ENCODE peak calls at places on chromosome 17, in ten cellular contexts. One of them, this sample, is unnamed.
A peak's percentile ranks its signal among the peaks of the same experiment; 100 is the strongest.

GRCh38 chr17:2758870-2759269 is 9.4 kb upstream of the CCDC92B start:
- DNase-seq in H54: no peak
- DNase-seq in mesendoderm: no peak
- DNase-seq in osteocyte: no peak
- DNase-seq in astrocyte of the spinal cord: no peak
- DNase-seq in amniotic stem cell: no peak
- DNase-seq in NCI-H1930: no peak
- DNase-seq in stimulated activated CD4-positive, alpha-beta T cell treated with anti-CD3 and anti-CD28 coated beads, TNF-alpha, amount 100 ng/mL, for 24 hours: no peak
- DNase-seq in CD4-positive, alpha-beta T cell: no peak
- DNase-seq in T-helper 9 cell: no peak
- DNase-seq in this sample: no peak

GRCh38 chr17:49760296-49760695 is 3.6 kb downstream of the FAM117A start:
- DNase-seq in H54: no peak
- DNase-seq in mesendoderm: no peak
- DNase-seq in osteocyte: no peak
- DNase-seq in astrocyte of the spinal cord: no peak
- DNase-seq in amniotic stem cell: no peak
- DNase-seq in NCI-H1930: no peak
- DNase-seq in stimulated activated CD4-positive, alpha-beta T cell treated with anti-CD3 and anti-CD28 coated beads, TNF-alpha, amount 100 ng/mL, for 24 hours: no peak
- DNase-seq in CD4-positive, alpha-beta T cell: no peak
- DNase-seq in T-helper 9 cell: no peak
- DNase-seq in this sample: no peak

GRCh38 chr17:60076811-60077210 is 1.9 kb downstream of the HEATR6 start:
- DNase-seq in H54: no peak
- DNase-seq in mesendoderm: no peak
- DNase-seq in osteocyte: no peak
- DNase-seq in astrocyte of the spinal cord: no peak
- DNase-seq in amniotic stem cell: no peak
- DNase-seq in NCI-H1930: no peak
- DNase-seq in stimulated activated CD4-positive, alpha-beta T cell treated with anti-CD3 and anti-CD28 coated beads, TNF-alpha, amount 100 ng/mL, for 24 hours: no peak
- DNase-seq in CD4-positive, alpha-beta T cell: no peak
- DNase-seq in T-helper 9 cell: no peak
- DNase-seq in this sample: no peak

GRCh38 chr17:13725286-13725990 is 123.7 kb upstream of the HS3ST3A1 start:
- DNase-seq in H54: no peak
- DNase-seq in mesendoderm: no peak
- DNase-seq in osteocyte: no peak
- DNase-seq in astrocyte of the spinal cord: peak; percentile 46
- DNase-seq in amniotic stem cell: no peak
- DNase-seq in NCI-H1930: no peak
- DNase-seq in stimulated activated CD4-positive, alpha-beta T cell treated with anti-CD3 and anti-CD28 coated beads, TNF-alpha, amount 100 ng/mL, for 24 hours: no peak
- DNase-seq in CD4-positive, alpha-beta T cell: no peak
- DNase-seq in T-helper 9 cell: no peak
- DNase-seq in this sample: no peak

GRCh38 chr17:57918017-57918895 is 37.0 kb downstream of the CUEDC1 start:
- DNase-seq in H54: no peak
- DNase-seq in mesendoderm: peak; percentile 81
- DNase-seq in osteocyte: no peak
- DNase-seq in astrocyte of the spinal cord: peak; percentile 44
- DNase-seq in amniotic stem cell: no peak
- DNase-seq in NCI-H1930: no peak
- DNase-seq in stimulated activated CD4-positive, alpha-beta T cell treated with anti-CD3 and anti-CD28 coated beads, TNF-alpha, amount 100 ng/mL, for 24 hours: no peak
- DNase-seq in CD4-positive, alpha-beta T cell: no peak
- DNase-seq in T-helper 9 cell: no peak
- DNase-seq in this sample: no peak

GRCh38 chr17:14048169-14048568 is 21.1 kb upstream of the COX10 start:
- DNase-seq in H54: peak; percentile 14
- DNase-seq in mesendoderm: peak; percentile 32
- DNase-seq in osteocyte: no peak
- DNase-seq in astrocyte of the spinal cord: no peak
- DNase-seq in amniotic stem cell: no peak
- DNase-seq in NCI-H1930: peak; percentile 9
- DNase-seq in stimulated activated CD4-positive, alpha-beta T cell treated with anti-CD3 and anti-CD28 coated beads, TNF-alpha, amount 100 ng/mL, for 24 hours: no peak
- DNase-seq in CD4-positive, alpha-beta T cell: no peak
- DNase-seq in T-helper 9 cell: no peak
- DNase-seq in this sample: no peak

GRCh38 chr17:55785181-55785580 is 34.3 kb downstream of the PCTP start:
- DNase-seq in H54: no peak
- DNase-seq in mesendoderm: no peak
- DNase-seq in osteocyte: no peak
- DNase-seq in astrocyte of the spinal cord: no peak
- DNase-seq in amniotic stem cell: no peak
- DNase-seq in NCI-H1930: no peak
- DNase-seq in stimulated activated CD4-positive, alpha-beta T cell treated with anti-CD3 and anti-CD28 coated beads, TNF-alpha, amount 100 ng/mL, for 24 hours: no peak
- DNase-seq in CD4-positive, alpha-beta T cell: no peak
- DNase-seq in T-helper 9 cell: no peak
- DNase-seq in this sample: no peak

GRCh38 chr17:50538549-50539410 is 6.2 kb downstream of the EPN3 start:
- DNase-seq in H54: no peak
- DNase-seq in mesendoderm: no peak
- DNase-seq in osteocyte: no peak
- DNase-seq in astrocyte of the spinal cord: no peak
- DNase-seq in amniotic stem cell: no peak
- DNase-seq in NCI-H1930: no peak
- DNase-seq in stimulated activated CD4-positive, alpha-beta T cell treated with anti-CD3 and anti-CD28 coated beads, TNF-alpha, amount 100 ng/mL, for 24 hours: no peak
- DNase-seq in CD4-positive, alpha-beta T cell: no peak
- DNase-seq in T-helper 9 cell: no peak
- DNase-seq in this sample: no peak

GRCh38 chr17:48760411-48760810 is 31.9 kb upstream of the HOXB13 start:
- DNase-seq in H54: no peak
- DNase-seq in mesendoderm: no peak
- DNase-seq in osteocyte: no peak
- DNase-seq in astrocyte of the spinal cord: no peak
- DNase-seq in amniotic stem cell: no peak
- DNase-seq in NCI-H1930: no peak
- DNase-seq in stimulated activated CD4-positive, alpha-beta T cell treated with anti-CD3 and anti-CD28 coated beads, TNF-alpha, amount 100 ng/mL, for 24 hours: no peak
- DNase-seq in CD4-positive, alpha-beta T cell: no peak
- DNase-seq in T-helper 9 cell: no peak
- DNase-seq in this sample: no peak

GRCh38 chr17:62898239-62898864 is 67.7 kb upstream of the TANC2 start:
- DNase-seq in H54: no peak
- DNase-seq in mesendoderm: peak; percentile 70
- DNase-seq in osteocyte: peak; percentile 51
- DNase-seq in astrocyte of the spinal cord: no peak
- DNase-seq in amniotic stem cell: no peak
- DNase-seq in NCI-H1930: no peak
- DNase-seq in stimulated activated CD4-positive, alpha-beta T cell treated with anti-CD3 and anti-CD28 coated beads, TNF-alpha, amount 100 ng/mL, for 24 hours: no peak
- DNase-seq in CD4-positive, alpha-beta T cell: no peak
- DNase-seq in T-helper 9 cell: no peak
- DNase-seq in this sample: no peak

GRCh38 chr17:21313320-21313719 is 28.8 kb downstream of the MAP2K3 start:
- DNase-seq in H54: no peak
- DNase-seq in mesendoderm: no peak
- DNase-seq in osteocyte: no peak
- DNase-seq in astrocyte of the spinal cord: no peak
- DNase-seq in amniotic stem cell: no peak
- DNase-seq in NCI-H1930: no peak
- DNase-seq in stimulated activated CD4-positive, alpha-beta T cell treated with anti-CD3 and anti-CD28 coated beads, TNF-alpha, amount 100 ng/mL, for 24 hours: no peak
- DNase-seq in CD4-positive, alpha-beta T cell: no peak
- DNase-seq in T-helper 9 cell: no peak
- DNase-seq in this sample: no peak

GRCh38 chr17:61686114-61686513 is 95.1 kb upstream of the NACA2 start:
- DNase-seq in H54: no peak
- DNase-seq in mesendoderm: no peak
- DNase-seq in osteocyte: no peak
- DNase-seq in astrocyte of the spinal cord: no peak
- DNase-seq in amniotic stem cell: no peak
- DNase-seq in NCI-H1930: no peak
- DNase-seq in stimulated activated CD4-positive, alpha-beta T cell treated with anti-CD3 and anti-CD28 coated beads, TNF-alpha, amount 100 ng/mL, for 24 hours: no peak
- DNase-seq in CD4-positive, alpha-beta T cell: no peak
- DNase-seq in T-helper 9 cell: no peak
- DNase-seq in this sample: no peak

GRCh38 chr17:19664821-19665181 is 16.2 kb downstream of the ALDH3A2 start:
- DNase-seq in H54: no peak
- DNase-seq in mesendoderm: no peak
- DNase-seq in osteocyte: peak; percentile 42
- DNase-seq in astrocyte of the spinal cord: no peak
- DNase-seq in amniotic stem cell: no peak
- DNase-seq in NCI-H1930: no peak
- DNase-seq in stimulated activated CD4-positive, alpha-beta T cell treated with anti-CD3 and anti-CD28 coated beads, TNF-alpha, amount 100 ng/mL, for 24 hours: no peak
- DNase-seq in CD4-positive, alpha-beta T cell: no peak
- DNase-seq in T-helper 9 cell: no peak
- DNase-seq in this sample: no peak

GRCh38 chr17:40111221-40112128 is 10.3 kb upstream of the MSL1 start:
- DNase-seq in H54: peak; percentile 83
- DNase-seq in mesendoderm: peak; percentile 97
- DNase-seq in osteocyte: no peak
- DNase-seq in astrocyte of the spinal cord: peak; percentile 91
- DNase-seq in amniotic stem cell: peak; percentile 75
- DNase-seq in NCI-H1930: peak; percentile 77
- DNase-seq in stimulated activated CD4-positive, alpha-beta T cell treated with anti-CD3 and anti-CD28 coated beads, TNF-alpha, amount 100 ng/mL, for 24 hours: no peak
- DNase-seq in CD4-positive, alpha-beta T cell: peak; percentile 60
- DNase-seq in T-helper 9 cell: no peak
- DNase-seq in this sample: peak; percentile 67

GRCh38 chr17:45230787-45231480 is 9.2 kb downstream of the FMNL1 start:
- DNase-seq in H54: no peak
- DNase-seq in mesendoderm: no peak
- DNase-seq in osteocyte: no peak
- DNase-seq in astrocyte of the spinal cord: no peak
- DNase-seq in amniotic stem cell: no peak
- DNase-seq in NCI-H1930: no peak
- DNase-seq in stimulated activated CD4-positive, alpha-beta T cell treated with anti-CD3 and anti-CD28 coated beads, TNF-alpha, amount 100 ng/mL, for 24 hours: no peak
- DNase-seq in CD4-positive, alpha-beta T cell: no peak
- DNase-seq in T-helper 9 cell: no peak
- DNase-seq in this sample: no peak

GRCh38 chr17:8189041-8189710 is 804 bp downstream of the BORCS6 start:
- DNase-seq in H54: no peak
- DNase-seq in mesendoderm: no peak
- DNase-seq in osteocyte: no peak
- DNase-seq in astrocyte of the spinal cord: no peak
- DNase-seq in amniotic stem cell: no peak
- DNase-seq in NCI-H1930: no peak
- DNase-seq in stimulated activated CD4-positive, alpha-beta T cell treated with anti-CD3 and anti-CD28 coated beads, TNF-alpha, amount 100 ng/mL, for 24 hours: no peak
- DNase-seq in CD4-positive, alpha-beta T cell: no peak
- DNase-seq in T-helper 9 cell: no peak
- DNase-seq in this sample: no peak

GRCh38 chr17:33277436-33278100 is 15.5 kb downstream of the ASIC2 start:
- DNase-seq in H54: no peak
- DNase-seq in mesendoderm: peak; percentile 88
- DNase-seq in osteocyte: no peak
- DNase-seq in astrocyte of the spinal cord: no peak
- DNase-seq in amniotic stem cell: no peak
- DNase-seq in NCI-H1930: no peak
- DNase-seq in stimulated activated CD4-positive, alpha-beta T cell treated with anti-CD3 and anti-CD28 coated beads, TNF-alpha, amount 100 ng/mL, for 24 hours: no peak
- DNase-seq in CD4-positive, alpha-beta T cell: no peak
- DNase-seq in T-helper 9 cell: no peak
- DNase-seq in this sample: no peak

GRCh38 chr17:44043326-44043725 is 23.1 kb downstream of the LSM12 start:
- DNase-seq in H54: no peak
- DNase-seq in mesendoderm: no peak
- DNase-seq in osteocyte: no peak
- DNase-seq in astrocyte of the spinal cord: no peak
- DNase-seq in amniotic stem cell: no peak
- DNase-seq in NCI-H1930: no peak
- DNase-seq in stimulated activated CD4-positive, alpha-beta T cell treated with anti-CD3 and anti-CD28 coated beads, TNF-alpha, amount 100 ng/mL, for 24 hours: no peak
- DNase-seq in CD4-positive, alpha-beta T cell: no peak
- DNase-seq in T-helper 9 cell: no peak
- DNase-seq in this sample: no peak

GRCh38 chr17:39928868-39929651 is 1.5 kb downstream of the LRRC3C start:
- DNase-seq in H54: peak; percentile 56
- DNase-seq in mesendoderm: no peak
- DNase-seq in osteocyte: no peak
- DNase-seq in astrocyte of the spinal cord: peak; percentile 94
- DNase-seq in amniotic stem cell: peak; percentile 49
- DNase-seq in NCI-H1930: no peak
- DNase-seq in stimulated activated CD4-positive, alpha-beta T cell treated with anti-CD3 and anti-CD28 coated beads, TNF-alpha, amount 100 ng/mL, for 24 hours: no peak
- DNase-seq in CD4-positive, alpha-beta T cell: no peak
- DNase-seq in T-helper 9 cell: no peak
- DNase-seq in this sample: no peak

GRCh38 chr17:69761767-69762321 is 313.2 kb upstream of the KCNJ16 start:
- DNase-seq in H54: peak; percentile 27
- DNase-seq in mesendoderm: peak; percentile 86
- DNase-seq in osteocyte: no peak
- DNase-seq in astrocyte of the spinal cord: peak; percentile 85
- DNase-seq in amniotic stem cell: peak; percentile 51
- DNase-seq in NCI-H1930: no peak
- DNase-seq in stimulated activated CD4-positive, alpha-beta T cell treated with anti-CD3 and anti-CD28 coated beads, TNF-alpha, amount 100 ng/mL, for 24 hours: no peak
- DNase-seq in CD4-positive, alpha-beta T cell: no peak
- DNase-seq in T-helper 9 cell: no peak
- DNase-seq in this sample: no peak

GRCh38 chr17:50586421-50587247 is 26.1 kb downstream of the CACNA1G start:
- DNase-seq in H54: no peak
- DNase-seq in mesendoderm: peak; percentile 54
- DNase-seq in osteocyte: no peak
- DNase-seq in astrocyte of the spinal cord: no peak
- DNase-seq in amniotic stem cell: no peak
- DNase-seq in NCI-H1930: no peak
- DNase-seq in stimulated activated CD4-positive, alpha-beta T cell treated with anti-CD3 and anti-CD28 coated beads, TNF-alpha, amount 100 ng/mL, for 24 hours: no peak
- DNase-seq in CD4-positive, alpha-beta T cell: no peak
- DNase-seq in T-helper 9 cell: no peak
- DNase-seq in this sample: no peak

GRCh38 chr17:75697651-75698291 is 23.5 kb upstream of the ITGB4 start:
- DNase-seq in H54: no peak
- DNase-seq in mesendoderm: no peak
- DNase-seq in osteocyte: no peak
- DNase-seq in astrocyte of the spinal cord: no peak
- DNase-seq in amniotic stem cell: no peak
- DNase-seq in NCI-H1930: no peak
- DNase-seq in stimulated activated CD4-positive, alpha-beta T cell treated with anti-CD3 and anti-CD28 coated beads, TNF-alpha, amount 100 ng/mL, for 24 hours: no peak
- DNase-seq in CD4-positive, alpha-beta T cell: no peak
- DNase-seq in T-helper 9 cell: no peak
- DNase-seq in this sample: no peak

GRCh38 chr17:65530158-65530984 is 31.1 kb downstream of the AXIN2 start:
- DNase-seq in H54: no peak
- DNase-seq in mesendoderm: no peak
- DNase-seq in osteocyte: no peak
- DNase-seq in astrocyte of the spinal cord: no peak
- DNase-seq in amniotic stem cell: no peak
- DNase-seq in NCI-H1930: no peak
- DNase-seq in stimulated activated CD4-positive, alpha-beta T cell treated with anti-CD3 and anti-CD28 coated beads, TNF-alpha, amount 100 ng/mL, for 24 hours: no peak
- DNase-seq in CD4-positive, alpha-beta T cell: no peak
- DNase-seq in T-helper 9 cell: no peak
- DNase-seq in this sample: no peak

GRCh38 chr17:36942031-36942599 is 4.8 kb downstream of the LHX1 start:
- DNase-seq in H54: no peak
- DNase-seq in mesendoderm: no peak
- DNase-seq in osteocyte: no peak
- DNase-seq in astrocyte of the spinal cord: no peak
- DNase-seq in amniotic stem cell: no peak
- DNase-seq in NCI-H1930: no peak
- DNase-seq in stimulated activated CD4-positive, alpha-beta T cell treated with anti-CD3 and anti-CD28 coated beads, TNF-alpha, amount 100 ng/mL, for 24 hours: no peak
- DNase-seq in CD4-positive, alpha-beta T cell: no peak
- DNase-seq in T-helper 9 cell: no peak
- DNase-seq in this sample: peak; percentile 35

GRCh38 chr17:30344283-30345088 is 10.6 kb upstream of the TMIGD1 start:
- DNase-seq in H54: no peak
- DNase-seq in mesendoderm: no peak
- DNase-seq in osteocyte: no peak
- DNase-seq in astrocyte of the spinal cord: peak; percentile 29
- DNase-seq in amniotic stem cell: no peak
- DNase-seq in NCI-H1930: no peak
- DNase-seq in stimulated activated CD4-positive, alpha-beta T cell treated with anti-CD3 and anti-CD28 coated beads, TNF-alpha, amount 100 ng/mL, for 24 hours: no peak
- DNase-seq in CD4-positive, alpha-beta T cell: no peak
- DNase-seq in T-helper 9 cell: no peak
- DNase-seq in this sample: no peak

GRCh38 chr17:34241062-34241461 is 14.0 kb upstream of the CCL2 start:
- DNase-seq in H54: no peak
- DNase-seq in mesendoderm: no peak
- DNase-seq in osteocyte: no peak
- DNase-seq in astrocyte of the spinal cord: no peak
- DNase-seq in amniotic stem cell: no peak
- DNase-seq in NCI-H1930: no peak
- DNase-seq in stimulated activated CD4-positive, alpha-beta T cell treated with anti-CD3 and anti-CD28 coated beads, TNF-alpha, amount 100 ng/mL, for 24 hours: no peak
- DNase-seq in CD4-positive, alpha-beta T cell: no peak
- DNase-seq in T-helper 9 cell: no peak
- DNase-seq in this sample: no peak

GRCh38 chr17:78231991-78232759 is 744 bp downstream of the TMEM235 start:
- DNase-seq in H54: no peak
- DNase-seq in mesendoderm: peak; percentile 47
- DNase-seq in osteocyte: peak; percentile 83
- DNase-seq in astrocyte of the spinal cord: no peak
- DNase-seq in amniotic stem cell: no peak
- DNase-seq in NCI-H1930: peak; percentile 29
- DNase-seq in stimulated activated CD4-positive, alpha-beta T cell treated with anti-CD3 and anti-CD28 coated beads, TNF-alpha, amount 100 ng/mL, for 24 hours: no peak
- DNase-seq in CD4-positive, alpha-beta T cell: no peak
- DNase-seq in T-helper 9 cell: peak; percentile 12
- DNase-seq in this sample: no peak

GRCh38 chr17:48641541-48642058 is 15.4 kb upstream of the HOXB9 start:
- DNase-seq in H54: no peak
- DNase-seq in mesendoderm: no peak
- DNase-seq in osteocyte: no peak
- DNase-seq in astrocyte of the spinal cord: no peak
- DNase-seq in amniotic stem cell: no peak
- DNase-seq in NCI-H1930: no peak
- DNase-seq in stimulated activated CD4-positive, alpha-beta T cell treated with anti-CD3 and anti-CD28 coated beads, TNF-alpha, amount 100 ng/mL, for 24 hours: no peak
- DNase-seq in CD4-positive, alpha-beta T cell: no peak
- DNase-seq in T-helper 9 cell: no peak
- DNase-seq in this sample: no peak

This sample was measured in activated CD4-positive, CD25-positive, alpha-beta regulatory T cell treated with anti-CD3 and anti-CD28 coated beads, Interleukin-2, amount 50 U/mL, for 72 hours.